ENCODE peak calls at places on chromosomes 6 and 20, in five cellular contexts. B is endodermal cell, X is HEK293T, C is T-helper 17 cell, Z is NCI-H748 treated with DMSO at 0.1 percent for 48 hours. R is an unnamed sample.

GRCh38 chr6:73610444-73611275 is 43.1 kb downstream of the SLC17A5 start:
- DNase-seq in B (no peak), Z (no peak), X (no peak), C (no peak), R (peak; percentile 17)

GRCh38 chr6:113301651-113302050 is 555.5 kb upstream of the MARCKS start:
- DNase-seq in C (no peak), Z (no peak), X (no peak), B (no peak), R (no peak)

GRCh38 chr20:62876441-62876825 is 14.8 kb upstream of the TCFL5 start:
- DNase-seq in X (no peak), Z (no peak), C (no peak), B (no peak), R (no peak)

GRCh38 chr6:111691345-111692225 is 85.9 kb upstream of the TRAF3IP2 start:
- DNase-seq in X (no peak), B (no peak), Z (no peak), C (no peak), R (no peak)

GRCh38 chr20:4961746-4962145 is 39.6 kb downstream of the SLC23A2 start:
- DNase-seq in X (no peak), Z (no peak), C (no peak), B (no peak), R (no peak)

GRCh38 chr6:138455746-138456392 is 43.4 kb downstream of the NHSL1 start:
- DNase-seq in C (no peak), X (no peak), Z (peak; percentile 92), B (no peak), R (no peak)

GRCh38 chr6:138678168-138678567 is 95.4 kb upstream of the CCDC28A start:
- DNase-seq in B (no peak), C (no peak), Z (no peak), X (no peak), R (no peak)

GRCh38 chr20:59525500-59526241 is 78.7 kb upstream of the PHACTR3 start:
- DNase-seq in Z (peak; percentile 41), B (peak; percentile 94), X (peak; percentile 78), C (no peak), R (peak; percentile 78)

GRCh38 chr6:89148016-89148750 is 2.3 kb downstream of the PM20D2 start:
- DNase-seq in X (no peak), B (no peak), Z (no peak), C (no peak), R (no peak)

GRCh38 chr20:36439040-36439730 is 102.1 kb upstream of the MYL9 start:
- DNase-seq in X (peak; percentile 79), C (peak; percentile 44), Z (peak; percentile 50), B (peak; percentile 96), R (peak; percentile 51)

GRCh38 chr6:165676435-165677068 is 13.5 kb upstream of the PDE10A start:
- DNase-seq in X (no peak), B (no peak), C (no peak), Z (no peak), R (no peak)

GRCh38 chr6:110554966-110555460 is 78.6 kb upstream of the SLC22A16 start:
- DNase-seq in X (no peak), C (no peak), B (no peak), Z (no peak), R (no peak)

GRCh38 chr20:50587291-50587961 is 77.2 kb downstream of the PTPN1 start:
- DNase-seq in Z (no peak), X (no peak), C (no peak), B (no peak), R (no peak)

GRCh38 chr6:143468026-143468425 is 17.4 kb downstream of the PEX3 start:
- DNase-seq in B (no peak), C (no peak), X (no peak), Z (no peak), R (no peak)